ENCODE peak calls at places on chromosomes 16 and 17, in ten cellular contexts. R is A673, H is prostate gland, X is HCT116, Z is IMR-90, F is lower lobe of right lung, A is ovary, E is stomach, W is fibroblast of lung, T is tibial nerve. P is an unnamed sample.
A peak's percentile ranks its signal among the peaks of the same experiment; 100 is the strongest.

GRCh38 chr17:80761421-80761871 is 216.8 kb downstream of the RPTOR start:
- DNase-seq in W (peak; percentile 89), E (no peak), T (no peak), X (peak; percentile 72), A (no peak), Z (peak; percentile 88), R (peak; percentile 43), F (no peak), H (no peak), P (peak; percentile 89)

GRCh38 chr16:57361384-57361783 is 2.8 kb downstream of the CCL22 start:
- DNase-seq in A (no peak), H (peak; percentile 46), E (peak; percentile 74), R (no peak), X (no peak), W (no peak), Z (no peak), F (no peak), T (no peak), P (no peak)

GRCh38 chr17:61490540-61490975 is 38.3 kb downstream of the TBX4 start:
- DNase-seq in E (peak; percentile 8), X (no peak), A (no peak), T (no peak), F (no peak), Z (peak; percentile 90), W (peak; percentile 81), R (no peak), H (no peak), P (peak; percentile 86)

GRCh38 chr16:11796227-11797165 is 562 bp downstream of the ZC3H7A start:
- DNase-seq in F (peak; percentile 79), R (no peak), X (no peak), E (peak; percentile 62), H (peak; percentile 62), A (peak; percentile 73), Z (peak; percentile 44), T (peak; percentile 48), W (peak; percentile 45), P (peak; percentile 73)

GRCh38 chr16:51641191-51641765 is 490.2 kb upstream of the SALL1 start:
- DNase-seq in X (no peak), H (no peak), E (no peak), T (no peak), R (no peak), F (no peak), Z (no peak), A (no peak), W (peak; percentile 71), P (no peak)

GRCh38 chr17:27345141-27345904 is 51.4 kb downstream of the WSB1 start:
- DNase-seq in W (peak; percentile 85), H (peak; percentile 74), F (no peak), Z (peak; percentile 28), A (no peak), E (no peak), X (no peak), T (no peak), R (no peak), P (no peak)

GRCh38 chr16:67857547-67858233 is 10.2 kb upstream of the CENPT start:
- DNase-seq in T (peak; percentile 70), E (peak; percentile 65), F (peak; percentile 89), H (peak; percentile 40), W (peak; percentile 92), Z (peak; percentile 92), A (no peak), R (no peak), X (no peak), P (peak; percentile 84)

GRCh38 chr17:78184868-78185267 is 2.0 kb downstream of the TK1 start:
- DNase-seq in H (peak; percentile 63), F (no peak), E (no peak), R (no peak), Z (no peak), X (no peak), A (no peak), W (no peak), T (no peak), P (no peak)

GRCh38 chr17:48457080-48457836 is 27.2 kb upstream of the SKAP1 start:
- DNase-seq in H (peak; percentile 26), A (no peak), E (peak; percentile 63), R (peak; percentile 84), W (peak; percentile 34), F (peak; percentile 77), T (no peak), Z (peak; percentile 39), X (peak; percentile 54), P (peak; percentile 52)

GRCh38 chr16:86215979-86216585 is 294.2 kb upstream of the FOXF1 start:
- DNase-seq in W (no peak), T (no peak), E (no peak), F (no peak), A (no peak), R (no peak), X (no peak), H (no peak), Z (no peak), P (no peak)

DNA sequence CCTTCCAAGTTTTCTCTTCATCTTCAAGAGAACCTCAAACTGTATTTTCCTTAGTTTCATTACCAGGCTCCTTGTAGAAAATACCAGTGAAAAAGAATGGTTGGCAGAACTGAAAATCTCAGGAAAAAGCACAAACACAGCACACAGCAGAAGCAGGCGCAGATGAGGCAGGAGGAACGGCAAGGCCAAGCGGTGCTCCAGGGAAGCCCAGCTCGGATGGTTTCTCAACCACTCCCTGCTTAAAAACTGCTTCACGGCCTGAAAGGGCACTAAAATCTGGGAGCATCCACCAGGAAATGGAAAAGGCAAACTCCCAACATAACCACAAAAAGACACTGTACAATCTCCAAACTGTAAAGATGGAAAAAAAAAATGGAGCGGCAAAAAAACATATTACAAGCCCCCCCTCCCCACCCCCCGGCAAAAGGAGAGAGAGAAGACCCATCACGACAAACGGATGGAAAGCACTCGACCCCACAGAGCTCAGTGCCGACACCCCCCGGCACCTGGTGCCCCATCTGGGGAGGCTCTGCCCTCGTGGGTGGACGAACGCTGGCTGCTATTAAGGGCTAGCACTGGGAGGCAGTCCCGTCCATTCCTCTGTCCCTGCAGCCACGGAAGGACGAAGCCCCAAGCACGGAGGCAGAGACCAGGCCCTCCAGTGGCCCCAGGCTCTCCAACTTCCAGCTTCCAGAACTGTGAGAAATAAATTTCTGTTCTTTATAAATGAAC is 127.5 kb downstream of the ZNF778 start:
- DNase-seq in R (no peak), H (no peak), A (no peak), Z (no peak), F (no peak), T (no peak), W (no peak), X (no peak), E (no peak), P (no peak)
- H3K4me3 ChIP-seq in R (no peak overlapping the region), H (no peak overlapping the region), A (no peak overlapping the region), Z (no peak overlapping the region), F (no peak overlapping the region), T (no peak overlapping the region), W (no peak overlapping the region), X (no peak overlapping the region), E (no peak overlapping the region), P (no peak overlapping the region)

DNA sequence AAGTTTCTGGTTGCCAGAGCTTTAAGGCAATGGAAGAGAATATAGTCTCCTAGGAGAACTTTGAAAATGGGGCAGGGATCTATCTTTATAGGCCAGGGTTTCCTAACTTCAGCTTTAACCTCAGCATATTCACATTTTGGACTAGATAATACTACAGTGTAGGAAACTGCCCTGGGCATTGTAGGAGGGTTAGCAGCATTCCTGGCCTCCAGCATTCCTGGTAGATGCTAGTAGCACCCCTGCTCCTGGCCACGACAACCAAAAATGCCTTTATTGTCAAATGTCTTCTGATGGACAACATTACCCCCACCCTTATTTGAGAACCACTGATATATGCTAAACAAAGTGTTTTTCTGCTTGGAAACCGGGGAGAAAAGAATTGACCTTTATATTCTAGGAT is 27.8 kb upstream of the MYO18A start:
- DNase-seq in A (no peak), F (no peak), R (no peak), Z (no peak), T (no peak), X (no peak), E (no peak), W (no peak), H (no peak), P (no peak)
- TF ChIP-seq CTCF in A (no peak), F (no peak), R (no peak), Z (no peak), T (no peak), X (no peak), E (no peak), W (no peak), H (no peak), P (no peak)

DNA sequence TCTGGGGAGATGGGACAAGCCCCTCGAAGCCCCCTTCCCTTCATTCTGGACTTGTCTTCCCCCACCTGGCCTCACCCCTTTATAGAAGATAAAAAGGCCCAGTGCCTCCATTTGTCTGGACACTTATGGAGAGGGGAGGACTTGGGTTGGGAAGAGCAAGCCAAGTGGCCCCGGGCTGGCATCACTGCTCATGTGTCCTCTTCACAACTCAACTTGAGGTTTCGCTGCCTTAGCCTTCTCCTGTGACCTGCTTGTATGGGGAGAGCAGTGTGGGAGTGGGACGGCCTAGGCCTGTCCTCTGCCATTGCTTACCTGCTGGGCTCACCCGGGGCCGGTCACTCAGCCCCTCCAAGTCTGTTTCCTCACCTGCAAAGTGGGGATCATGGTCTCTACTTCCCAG is 1.4 kb downstream of the PAQR4 start:
- DNase-seq in R (no peak), X (no peak), F (no peak), T (no peak), H (no peak), Z (no peak), E (no peak), W (no peak), A (no peak), P (no peak)
- H3K4me3 ChIP-seq in R (peak overlapping the region; percentile 86), X (peak overlapping the region; percentile 66), F (peak overlapping the region; percentile 86), T (no peak overlapping the region), H (no peak overlapping the region), Z (no peak overlapping the region), E (peak overlapping the region; percentile 56), W (peak overlapping the region; percentile 65), A (no peak overlapping the region), P (no peak overlapping the region)

GRCh38 chr17:68511671-68512246 is 471 bp upstream of the PRKAR1A start:
- DNase-seq in A (peak; percentile 94), W (peak; percentile 73), H (peak; percentile 66), T (peak; percentile 69), R (peak; percentile 77), X (peak; percentile 80), F (peak; percentile 83), Z (peak; percentile 65), E (peak; percentile 69), P (peak; percentile 80)

GRCh38 chr17:68509151-68510057 is 2.8 kb upstream of the PRKAR1A start:
- DNase-seq in W (no peak), X (no peak), E (no peak), T (peak; percentile 33), Z (no peak), H (no peak), A (peak; percentile 52), R (peak; percentile 14), F (peak; percentile 64), P (no peak)

GRCh38 chr17:68512967-68513474 is 791 bp downstream of the PRKAR1A start:
- DNase-seq in T (peak; percentile 61), X (no peak), F (no peak), R (peak; percentile 41), H (no peak), Z (peak; percentile 43), A (no peak), E (no peak), W (peak; percentile 43), P (peak; percentile 68)

GRCh38 chr17:68512247-68512966 is at the start of gene PRKAR1A:
- DNase-seq in E (peak; percentile 95), R (peak; percentile 95), F (peak; percentile 97), W (peak; percentile 92), T (peak; percentile 92), Z (peak; percentile 95), X (peak; percentile 94), A (peak; percentile 97), H (peak; percentile 96), P (peak; percentile 96)

DNA sequence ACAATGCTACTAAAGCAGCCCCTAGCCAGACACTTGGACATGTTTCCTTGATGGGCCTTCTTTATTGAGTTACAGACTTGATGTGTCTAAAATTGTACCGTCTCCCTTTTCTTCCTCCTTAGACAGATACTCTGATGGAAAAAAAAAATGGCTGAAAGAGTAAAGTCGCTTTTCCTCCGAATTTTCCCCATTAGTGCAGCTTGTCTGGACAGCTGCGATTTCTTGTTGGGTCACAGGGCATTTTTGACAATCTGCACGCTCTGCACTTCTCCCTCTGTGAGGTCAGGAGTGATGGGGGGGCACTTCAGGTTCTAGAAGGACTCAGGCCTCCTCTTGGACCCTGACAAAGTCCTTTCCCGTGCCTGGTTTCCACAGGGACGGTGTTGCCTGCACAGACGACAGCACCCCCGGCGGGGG is 968 bp upstream of the PRKAR1A start:
- DNase-seq in A (no peak), R (no peak), H (peak; percentile 48), W (no peak), T (peak; percentile 25), E (no peak), X (no peak), F (no peak), Z (no peak), P (no peak)
- TF ChIP-seq CTCF in A (peak; percentile 19), R (no peak), H (no peak), W (no peak), T (no peak), E (no peak), X (peak; percentile 31), F (peak; percentile 23), Z (no peak), P (peak; percentile 26)

P was measured in fibroblast of villous mesenchyme.